ENCODE peak calls at places on chromosomes 3 and 15, in eight cellular contexts. G is retina, V is mucosa of descending colon, H is B cell, D is H4, Q is globus pallidus, O is mesothelial cell of epicardium, S is mammary epithelial cell. C is an unnamed sample.

GRCh38 chr3:128426128-128426921 is 40.4 kb downstream of the DNAJB8 start:
- DNase-seq in G (peak; percentile 79), D (no peak), Q (no peak), S (peak; percentile 10), O (no peak), V (peak; percentile 62), H (no peak), C (peak; percentile 5)

GRCh38 chr3:21274000-21274671 is 476.9 kb downstream of the ZNF385D start:
- DNase-seq in V (no peak), H (no peak), D (no peak), S (peak; percentile 33), Q (no peak), O (no peak), G (no peak), C (no peak)

GRCh38 chr3:46110701-46111493 is 83.6 kb upstream of the XCR1 start:
- DNase-seq in Q (peak; percentile 63), O (no peak), V (no peak), H (no peak), G (no peak), S (peak; percentile 86), D (peak; percentile 97), C (no peak)

GRCh38 chr15:63430766-63431451 is 49.3 kb upstream of the CA12 start:
- DNase-seq in Q (no peak), D (no peak), S (no peak), G (no peak), V (no peak), H (no peak), O (no peak), C (no peak)

GRCh38 chr3:123067689-123068226 is 933 bp downstream of the PDIA5 start:
- DNase-seq in V (peak; percentile 68), Q (no peak), D (no peak), S (no peak), G (no peak), H (no peak), O (no peak), C (no peak)

GRCh38 chr3:5304789-5305680 is 117.5 kb downstream of the EDEM1 start:
- DNase-seq in Q (peak; percentile 48), G (peak; percentile 69), D (no peak), S (peak; percentile 48), H (peak; percentile 50), O (no peak), V (peak; percentile 59), C (peak; percentile 91)

GRCh38 chr3:172542089-172542488 is 18.9 kb upstream of the TNFSF10 start:
- DNase-seq in O (no peak), D (no peak), Q (no peak), V (no peak), H (no peak), S (no peak), G (no peak), C (no peak)

GRCh38 chr3:191269289-191270085 is 59.7 kb upstream of the CCDC50 start:
- DNase-seq in V (no peak), Q (no peak), G (no peak), H (peak; percentile 55), S (no peak), O (no peak), D (peak; percentile 71), C (no peak)

GRCh38 chr3:8987673-8988655 is 24.7 kb upstream of the RAD18 start:
- DNase-seq in V (peak; percentile 72), Q (peak; percentile 60), S (peak; percentile 50), O (peak; percentile 50), G (peak; percentile 83), H (no peak), D (peak; percentile 61), C (peak; percentile 65)

GRCh38 chr15:67762610-67763368 is 62.5 kb upstream of the SKOR1 start:
- DNase-seq in H (peak; percentile 59), Q (no peak), S (no peak), O (no peak), D (no peak), G (no peak), V (no peak), C (no peak)

GRCh38 chr3:32817561-32818430 is at the start of gene TRIM71:
- DNase-seq in S (peak; percentile 39), H (no peak), V (no peak), D (no peak), Q (no peak), O (no peak), G (peak; percentile 87), C (peak; percentile 24)

GRCh38 chr15:56052389-56053045 is 59.1 kb upstream of the NEDD4 start:
- DNase-seq in G (no peak), O (no peak), D (peak; percentile 58), V (no peak), S (peak; percentile 48), H (no peak), Q (peak; percentile 16), C (peak; percentile 28)

GRCh38 chr15:66409565-66410108 is 22.9 kb downstream of the MAP2K1 start:
- DNase-seq in S (no peak), O (no peak), V (no peak), G (no peak), D (no peak), Q (no peak), H (no peak), C (no peak)

C was measured in foreskin melanocyte.